ENCODE peak calls at places on chromosomes 6 and 20, in seven cellular contexts. H is stimulated activated CD4-positive, alpha-beta T cell treated with anti-CD3 and anti-CD28 coated beads, Interleukin-4, amount 100 ng/mL, for 48 hours; Y is T-helper 1 cell; V is amniotic epithelial cell; E is fibroblast of pulmonary artery; T is activated naive CD4-positive, alpha-beta T cell treated with anti-CD3 and anti-CD28 coated beads, Interleukin-2, amount 50 U/mL, for 16 hours; O is A549. I is an unnamed sample.

GRCh38 chr6:73134588-73134987 is 90.7 kb downstream of the KHDC1L start:
- DNase-seq in H (peak), Y (no peak), V (no peak), E (peak), T (peak), O (no peak), I (peak)

GRCh38 chr6:169520104-169520503 is 181.7 kb downstream of the WDR27 start:
- DNase-seq in H (no peak), Y (no peak), V (peak), E (peak), T (no peak), O (no peak), I (peak)

GRCh38 chr6:51608383-51608782 is 479.0 kb downstream of the PKHD1 start:
- DNase-seq in H (no peak), Y (no peak), V (no peak), E (no peak), T (no peak), O (no peak), I (no peak)

GRCh38 chr6:32830936-32831335 is 7.6 kb downstream of the TAP2 start:
- DNase-seq in H (no peak), Y (no peak), V (no peak), E (no peak), T (no peak), O (no peak), I (no peak)

GRCh38 chr6:3542032-3542640 is 85.3 kb upstream of the SLC22A23 start:
- DNase-seq in H (no peak), Y (no peak), V (no peak), E (no peak), T (no peak), O (no peak), I (no peak)

GRCh38 chr6:46932526-46932925 is 10.8 kb upstream of the ADGRF5 start:
- DNase-seq in H (no peak), Y (no peak), V (peak), E (no peak), T (no peak), O (no peak), I (no peak)

GRCh38 chr20:36177716-36178115 is 23.2 kb downstream of the EPB41L1 start:
- DNase-seq in H (no peak), Y (no peak), V (no peak), E (no peak), T (no peak), O (no peak), I (no peak)

GRCh38 chr6:129894904-129895303 is 33.8 kb upstream of the TMEM244 start:
- DNase-seq in H (no peak), Y (no peak), V (peak), E (no peak), T (no peak), O (no peak), I (no peak)

GRCh38 chr6:31541059-31541657 is 645 bp downstream of the DDX39B start:
- DNase-seq in H (peak), Y (peak), V (peak), E (peak), T (peak), O (peak), I (peak)

GRCh38 chr6:80636689-80637088 is 530.2 kb downstream of the BCKDHB start:
- DNase-seq in H (no peak), Y (no peak), V (no peak), E (no peak), T (no peak), O (no peak), I (no peak)

GRCh38 chr6:132780770-132781371 is 17.6 kb downstream of the SLC18B1 start:
- DNase-seq in H (no peak), Y (no peak), V (peak), E (peak), T (no peak), O (no peak), I (peak)

GRCh38 chr6:56279346-56280080 is 32.1 kb upstream of the COL21A1 start:
- DNase-seq in H (no peak), Y (no peak), V (peak), E (peak), T (no peak), O (peak), I (peak)

GRCh38 chr6:15533379-15534044 is 129.3 kb downstream of the DTNBP1 start:
- DNase-seq in H (no peak), Y (no peak), V (no peak), E (no peak), T (no peak), O (no peak), I (no peak)

GRCh38 chr6:123745877-123746276 is 57.8 kb upstream of the NKAIN2 start:
- DNase-seq in H (no peak), Y (no peak), V (peak), E (peak), T (no peak), O (no peak), I (no peak)

GRCh38 chr6:141541766-141542324 is 590.9 kb upstream of the GJE1 start:
- DNase-seq in H (no peak), Y (no peak), V (no peak), E (peak), T (no peak), O (no peak), I (peak)

I was measured in adipocyte.